ENCODE peak calls at places on chromosomes 3 and 15, in ten cellular contexts. N is HCEC 1CT; L is nucleus accumbens; T is DMS79 treated with DMSO at 0.1 percent for 48 hours; O is islet precursor cell; R is stimulated activated naive CD4-positive, alpha-beta T cell treated with Interleukin-2 at 50 U/mL for 16 hours; V is GM12865; Y is Daoy; X is D341Med; M is stimulated activated CD4-positive, alpha-beta T cell treated with anti-CD3 and anti-CD28 coated beads, Interleukin-4, amount 100 ng/mL, for 1 hour. P is an unnamed sample.

GRCh38 chr3:184727357-184728060 is 15.6 kb upstream of the MAGEF1 start:
- DNase-seq in N (peak), L (peak), T (peak), O (peak), R (peak), V (peak), Y (peak), X (peak), M (peak), P (no peak)

GRCh38 chr15:77773003-77773402 is 140.3 kb upstream of the LINGO1 start:
- DNase-seq in N (no peak), L (no peak), T (no peak), O (no peak), R (no peak), V (no peak), Y (no peak), X (no peak), M (no peak), P (no peak)

GRCh38 chr3:188266581-188267274 is 112.8 kb downstream of the LPP start:
- DNase-seq in N (peak), L (no peak), T (no peak), O (no peak), R (no peak), V (no peak), Y (peak), X (no peak), M (no peak), P (peak)

GRCh38 chr15:47603026-47603425 is 114.3 kb upstream of the SEMA6D start:
- DNase-seq in N (no peak), L (no peak), T (no peak), O (no peak), R (no peak), V (no peak), Y (peak), X (no peak), M (no peak), P (no peak)

GRCh38 chr3:150544726-150545125 is 1.6 kb downstream of the SERP1 start:
- DNase-seq in N (no peak), L (no peak), T (peak), O (no peak), R (no peak), V (no peak), Y (no peak), X (no peak), M (no peak), P (no peak)

GRCh38 chr3:72661115-72661457 is 187.2 kb downstream of the SHQ1 start:
- DNase-seq in N (peak), L (peak), T (peak), O (peak), R (no peak), V (no peak), Y (peak), X (no peak), M (no peak), P (peak)

GRCh38 chr15:50945725-50946124 is 37.2 kb downstream of the AP4E1 start:
- DNase-seq in N (peak), L (no peak), T (no peak), O (no peak), R (no peak), V (no peak), Y (peak), X (no peak), M (no peak), P (no peak)

GRCh38 chr3:155093261-155093660 is 13.1 kb downstream of the MME start:
- DNase-seq in N (no peak), L (no peak), T (no peak), O (no peak), R (no peak), V (peak), Y (no peak), X (no peak), M (no peak), P (no peak)

GRCh38 chr3:21694506-21694905 is 56.5 kb downstream of the ZNF385D start:
- DNase-seq in N (no peak), L (no peak), T (no peak), O (no peak), R (no peak), V (no peak), Y (no peak), X (no peak), M (no peak), P (no peak)

P was measured in gastrocnemius medialis.